ENCODE peak calls at places on chromosomes 13 and 19, in six cellular contexts. One of them, this sample, is unnamed.

GRCh38 chr19:38657633-38658222 is 10.3 kb downstream of the ACTN4 start:
- DNase-seq in GM10248: no peak
- DNase-seq in esophagus squamous epithelium: no peak
- DNase-seq in lower leg skin: no peak
- DNase-seq in heart left ventricle: no peak
- DNase-seq in nephron progenitor cell: no peak
- DNase-seq in this sample: no peak

GRCh38 chr19:11137542-11138384 is 17.8 kb downstream of the SPC24 start:
- DNase-seq in lower leg skin: peak; percentile 85
- DNase-seq in GM10248: peak; percentile 73
- DNase-seq in heart left ventricle: peak; percentile 91
- DNase-seq in nephron progenitor cell: peak; percentile 73
- DNase-seq in esophagus squamous epithelium: no peak
- DNase-seq in this sample: peak; percentile 84

GRCh38 chr13:95315752-95316151 is 14.5 kb upstream of the ABCC4 start:
- DNase-seq in nephron progenitor cell: no peak
- DNase-seq in GM10248: no peak
- DNase-seq in heart left ventricle: no peak
- DNase-seq in lower leg skin: no peak
- DNase-seq in esophagus squamous epithelium: no peak
- DNase-seq in this sample: no peak

GRCh38 chr13:106919638-106920037 is 351.7 kb upstream of the ARGLU1 start:
- DNase-seq in GM10248: no peak
- DNase-seq in heart left ventricle: peak; percentile 81
- DNase-seq in esophagus squamous epithelium: no peak
- DNase-seq in lower leg skin: no peak
- DNase-seq in nephron progenitor cell: peak; percentile 46
- DNase-seq in this sample: peak; percentile 82

GRCh38 chr13:52447815-52448552 is 2.5 kb downstream of the VPS36 start:
- DNase-seq in nephron progenitor cell: no peak
- DNase-seq in lower leg skin: no peak
- DNase-seq in heart left ventricle: no peak
- DNase-seq in GM10248: no peak
- DNase-seq in esophagus squamous epithelium: no peak
- DNase-seq in this sample: no peak

GRCh38 chr19:50449236-50449899 is 16.7 kb downstream of the MYBPC2 start:
- DNase-seq in GM10248: no peak
- DNase-seq in lower leg skin: no peak
- DNase-seq in esophagus squamous epithelium: no peak
- DNase-seq in heart left ventricle: no peak
- DNase-seq in nephron progenitor cell: no peak
- DNase-seq in this sample: no peak

GRCh38 chr13:50323440-50324070 is 308.3 kb downstream of the KCNRG start:
- DNase-seq in GM10248: no peak
- DNase-seq in nephron progenitor cell: no peak
- DNase-seq in lower leg skin: no peak
- DNase-seq in heart left ventricle: no peak
- DNase-seq in esophagus squamous epithelium: no peak
- DNase-seq in this sample: no peak

GRCh38 chr19:23254141-23254910 is 4.1 kb upstream of the ZNF724 start:
- DNase-seq in nephron progenitor cell: no peak
- DNase-seq in heart left ventricle: no peak
- DNase-seq in lower leg skin: no peak
- DNase-seq in GM10248: no peak
- DNase-seq in esophagus squamous epithelium: no peak
- DNase-seq in this sample: no peak

GRCh38 chr19:17128403-17128802 is 52.8 kb downstream of the MYO9B start:
- DNase-seq in nephron progenitor cell: no peak
- DNase-seq in lower leg skin: no peak
- DNase-seq in heart left ventricle: no peak
- DNase-seq in GM10248: no peak
- DNase-seq in esophagus squamous epithelium: no peak
- DNase-seq in this sample: peak; percentile 81

GRCh38 chr13:77565635-77566034 is 30.1 kb downstream of the SCEL start:
- DNase-seq in GM10248: peak; percentile 34
- DNase-seq in lower leg skin: no peak
- DNase-seq in nephron progenitor cell: no peak
- DNase-seq in esophagus squamous epithelium: no peak
- DNase-seq in heart left ventricle: no peak
- DNase-seq in this sample: no peak

GRCh38 chr13:36059366-36059765 is 71.8 kb downstream of the DCLK1 start:
- DNase-seq in GM10248: no peak
- DNase-seq in heart left ventricle: no peak
- DNase-seq in lower leg skin: no peak
- DNase-seq in nephron progenitor cell: no peak
- DNase-seq in esophagus squamous epithelium: no peak
- DNase-seq in this sample: no peak

GRCh38 chr13:80497007-80497406 is 156.1 kb upstream of the SPRY2 start:
- DNase-seq in nephron progenitor cell: no peak
- DNase-seq in GM10248: no peak
- DNase-seq in lower leg skin: no peak
- DNase-seq in heart left ventricle: no peak
- DNase-seq in esophagus squamous epithelium: no peak
- DNase-seq in this sample: no peak

GRCh38 chr13:107743983-107744382 is 471.4 kb downstream of the LIG4 start:
- DNase-seq in heart left ventricle: no peak
- DNase-seq in nephron progenitor cell: no peak
- DNase-seq in lower leg skin: no peak
- DNase-seq in esophagus squamous epithelium: no peak
- DNase-seq in GM10248: no peak
- DNase-seq in this sample: no peak

GRCh38 chr19:30120860-30121484 is 178.9 kb downstream of the URI1 start:
- DNase-seq in esophagus squamous epithelium: no peak
- DNase-seq in GM10248: no peak
- DNase-seq in nephron progenitor cell: no peak
- DNase-seq in heart left ventricle: no peak
- DNase-seq in lower leg skin: no peak
- DNase-seq in this sample: no peak

GRCh38 chr13:111353508-111353907 is 33.1 kb downstream of the TEX29 start:
- DNase-seq in nephron progenitor cell: no peak
- DNase-seq in esophagus squamous epithelium: no peak
- DNase-seq in lower leg skin: no peak
- DNase-seq in GM10248: no peak
- DNase-seq in heart left ventricle: no peak
- DNase-seq in this sample: no peak

GRCh38 chr13:48448963-48449614 is 36.2 kb upstream of the LPAR6 start:
- DNase-seq in nephron progenitor cell: no peak
- DNase-seq in GM10248: no peak
- DNase-seq in esophagus squamous epithelium: no peak
- DNase-seq in heart left ventricle: no peak
- DNase-seq in lower leg skin: no peak
- DNase-seq in this sample: no peak

GRCh38 chr19:54133312-54133956 is 4.1 kb upstream of the CNOT3 start:
- DNase-seq in esophagus squamous epithelium: peak; percentile 71
- DNase-seq in nephron progenitor cell: peak; percentile 26
- DNase-seq in lower leg skin: no peak
- DNase-seq in heart left ventricle: no peak
- DNase-seq in GM10248: no peak
- DNase-seq in this sample: no peak

GRCh38 chr19:29480507-29480906 is 45.3 kb upstream of the VSTM2B start:
- DNase-seq in nephron progenitor cell: no peak
- DNase-seq in heart left ventricle: no peak
- DNase-seq in lower leg skin: no peak
- DNase-seq in GM10248: peak; percentile 3
- DNase-seq in esophagus squamous epithelium: no peak
- DNase-seq in this sample: peak; percentile 32

GRCh38 chr19:1811942-1812425 is at the start of gene ATP8B3:
- DNase-seq in GM10248: peak; percentile 100
- DNase-seq in esophagus squamous epithelium: no peak
- DNase-seq in nephron progenitor cell: no peak
- DNase-seq in lower leg skin: no peak
- DNase-seq in heart left ventricle: no peak
- DNase-seq in this sample: no peak

GRCh38 chr19:14979136-14979497 is 547 bp downstream of the SLC1A6 start:
- DNase-seq in GM10248: no peak
- DNase-seq in nephron progenitor cell: no peak
- DNase-seq in lower leg skin: no peak
- DNase-seq in esophagus squamous epithelium: no peak
- DNase-seq in heart left ventricle: no peak
- DNase-seq in this sample: no peak

GRCh38 chr13:45073809-45074208 is 46.5 kb upstream of the GTF2F2 start:
- DNase-seq in nephron progenitor cell: no peak
- DNase-seq in esophagus squamous epithelium: no peak
- DNase-seq in GM10248: no peak
- DNase-seq in lower leg skin: no peak
- DNase-seq in heart left ventricle: no peak
- DNase-seq in this sample: no peak

GRCh38 chr19:45250832-45251451 is at the start of gene MARK4:
- DNase-seq in nephron progenitor cell: peak; percentile 75
- DNase-seq in GM10248: peak; percentile 97
- DNase-seq in heart left ventricle: peak; percentile 65
- DNase-seq in esophagus squamous epithelium: no peak
- DNase-seq in lower leg skin: no peak
- DNase-seq in this sample: peak; percentile 89

GRCh38 chr13:108005231-108005630 is 210.1 kb downstream of the LIG4 start:
- DNase-seq in lower leg skin: no peak
- DNase-seq in esophagus squamous epithelium: no peak
- DNase-seq in GM10248: no peak
- DNase-seq in nephron progenitor cell: no peak
- DNase-seq in heart left ventricle: no peak
- DNase-seq in this sample: no peak

GRCh38 chr19:17321655-17322489 is 12.5 kb downstream of the DDA1 start:
- DNase-seq in heart left ventricle: no peak
- DNase-seq in esophagus squamous epithelium: no peak
- DNase-seq in nephron progenitor cell: no peak
- DNase-seq in GM10248: no peak
- DNase-seq in lower leg skin: no peak
- DNase-seq in this sample: no peak

GRCh38 chr19:45477216-45477615 is 9.4 kb downstream of the FOSB start:
- DNase-seq in GM10248: no peak
- DNase-seq in lower leg skin: no peak
- DNase-seq in nephron progenitor cell: no peak
- DNase-seq in heart left ventricle: no peak
- DNase-seq in esophagus squamous epithelium: no peak
- DNase-seq in this sample: no peak

GRCh38 chr19:51002542-51003311 is 1.3 kb upstream of the KLK8 start:
- DNase-seq in heart left ventricle: no peak
- DNase-seq in nephron progenitor cell: peak; percentile 68
- DNase-seq in GM10248: peak; percentile 62
- DNase-seq in lower leg skin: peak; percentile 82
- DNase-seq in esophagus squamous epithelium: no peak
- DNase-seq in this sample: peak; percentile 57

GRCh38 chr19:21568816-21569496 is 63.6 kb downstream of the ZNF429 start:
- DNase-seq in heart left ventricle: peak; percentile 91
- DNase-seq in esophagus squamous epithelium: no peak
- DNase-seq in GM10248: peak; percentile 43
- DNase-seq in nephron progenitor cell: no peak
- DNase-seq in lower leg skin: peak; percentile 74
- DNase-seq in this sample: no peak

GRCh38 chr13:22082437-22083100 is 411.7 kb downstream of the FGF9 start:
- DNase-seq in nephron progenitor cell: no peak
- DNase-seq in esophagus squamous epithelium: no peak
- DNase-seq in GM10248: no peak
- DNase-seq in heart left ventricle: no peak
- DNase-seq in lower leg skin: no peak
- DNase-seq in this sample: no peak

GRCh38 chr19:44476559-44477408 is 23.5 kb downstream of the ZNF180 start:
- DNase-seq in esophagus squamous epithelium: no peak
- DNase-seq in nephron progenitor cell: no peak
- DNase-seq in GM10248: no peak
- DNase-seq in lower leg skin: no peak
- DNase-seq in heart left ventricle: no peak
- DNase-seq in this sample: no peak

GRCh38 chr19:53357821-53358581 is 7.5 kb upstream of the ZNF525 start:
- DNase-seq in esophagus squamous epithelium: no peak
- DNase-seq in GM10248: no peak
- DNase-seq in lower leg skin: no peak
- DNase-seq in heart left ventricle: no peak
- DNase-seq in nephron progenitor cell: no peak
- DNase-seq in this sample: no peak

GRCh38 chr13:24251525-24251924 is 57.9 kb upstream of the C1QTNF9 start:
- DNase-seq in heart left ventricle: no peak
- DNase-seq in esophagus squamous epithelium: no peak
- DNase-seq in lower leg skin: no peak
- DNase-seq in GM10248: no peak
- DNase-seq in nephron progenitor cell: no peak
- DNase-seq in this sample: peak; percentile 87
- TF ChIP-seq CTCF in heart left ventricle: no peak
- TF ChIP-seq CTCF in esophagus squamous epithelium: no peak
- TF ChIP-seq CTCF in lower leg skin: no peak
- TF ChIP-seq CTCF in GM10248: no peak
- TF ChIP-seq CTCF in nephron progenitor cell: no peak
- TF ChIP-seq CTCF in this sample: no peak

DNA sequence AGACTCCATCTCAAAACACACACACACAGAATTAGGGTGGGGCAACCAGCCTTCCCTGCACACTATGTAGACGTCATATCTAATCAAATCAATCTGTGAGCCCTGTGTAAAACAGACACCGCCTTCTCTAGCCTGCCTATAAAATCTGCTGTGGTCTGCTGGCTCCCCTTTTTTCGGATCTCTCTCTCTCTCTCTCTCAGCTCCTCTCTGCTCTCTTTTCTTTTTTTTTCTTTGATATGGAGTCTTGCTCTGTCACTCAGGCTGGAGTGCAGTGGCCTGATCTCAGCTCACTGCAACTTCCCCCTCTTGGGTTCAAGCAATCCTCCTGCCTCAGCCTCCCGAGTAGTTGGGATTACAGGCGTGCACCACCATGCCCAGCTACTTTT is 11.8 kb upstream of the CD70 start:
- DNase-seq in GM10248: no peak
- DNase-seq in heart left ventricle: no peak
- DNase-seq in nephron progenitor cell: no peak
- DNase-seq in esophagus squamous epithelium: no peak
- DNase-seq in lower leg skin: no peak
- DNase-seq in this sample: no peak
- TF ChIP-seq CTCF in GM10248: no peak
- TF ChIP-seq CTCF in heart left ventricle: no peak
- TF ChIP-seq CTCF in nephron progenitor cell: no peak
- TF ChIP-seq CTCF in esophagus squamous epithelium: no peak
- TF ChIP-seq CTCF in lower leg skin: no peak
- TF ChIP-seq CTCF in this sample: no peak

GRCh38 chr13:30865131-30866009 is 40.7 kb upstream of the MEDAG start:
- DNase-seq in lower leg skin: peak; percentile 80
- DNase-seq in GM10248: peak; percentile 78
- DNase-seq in heart left ventricle: peak; percentile 82
- DNase-seq in nephron progenitor cell: peak; percentile 73
- DNase-seq in esophagus squamous epithelium: peak; percentile 13
- DNase-seq in this sample: peak; percentile 90
- TF ChIP-seq CTCF in lower leg skin: no peak
- TF ChIP-seq CTCF in GM10248: peak; percentile 93
- TF ChIP-seq CTCF in heart left ventricle: peak; percentile 94
- TF ChIP-seq CTCF in nephron progenitor cell: peak; percentile 87
- TF ChIP-seq CTCF in esophagus squamous epithelium: peak; percentile 90
- TF ChIP-seq CTCF in this sample: peak; percentile 91

GRCh38 chr13:102846261-102847015 is 606 bp downstream of the ERCC5 start:
- DNase-seq in GM10248: peak; percentile 29
- DNase-seq in lower leg skin: peak; percentile 27
- DNase-seq in heart left ventricle: peak; percentile 28
- DNase-seq in esophagus squamous epithelium: no peak
- DNase-seq in nephron progenitor cell: peak; percentile 24
- DNase-seq in this sample: peak; percentile 89
- TF ChIP-seq CTCF in GM10248: no peak
- TF ChIP-seq CTCF in lower leg skin: no peak
- TF ChIP-seq CTCF in heart left ventricle: no peak
- TF ChIP-seq CTCF in esophagus squamous epithelium: peak; percentile 21
- TF ChIP-seq CTCF in nephron progenitor cell: no peak
- TF ChIP-seq CTCF in this sample: no peak

GRCh38 chr19:19386373-19386869 is 19.1 kb upstream of the GATAD2A start:
- DNase-seq in GM10248: no peak
- DNase-seq in lower leg skin: no peak
- DNase-seq in nephron progenitor cell: no peak
- DNase-seq in heart left ventricle: no peak
- DNase-seq in esophagus squamous epithelium: no peak
- DNase-seq in this sample: peak; percentile 84
- TF ChIP-seq CTCF in GM10248: peak; percentile 26
- TF ChIP-seq CTCF in lower leg skin: no peak
- TF ChIP-seq CTCF in nephron progenitor cell: no peak
- TF ChIP-seq CTCF in heart left ventricle: peak; percentile 20
- TF ChIP-seq CTCF in esophagus squamous epithelium: no peak
- TF ChIP-seq CTCF in this sample: no peak

This sample was measured in spleen.